ENCODE peak calls at places on chromosomes 2 and 18, in nine cellular contexts. M is NCI-H1092; S is stimulated activated CD4-positive, alpha-beta T cell treated with anti-CD3 and anti-CD28 coated beads, Interleukin-2, amount 100 ng/mL, for 48 hours; W is stimulated activated CD8-positive, alpha-beta memory T cell treated with anti-CD3 and anti-CD28 coated beads, Interleukin-4, amount 100 ng/mL, for 4 hours; T is HEK293T; G is NCI-H1436; H is nephron progenitor cell; O is effector memory CD8-positive, alpha-beta T cell; Q is H54. A is an unnamed sample.

GRCh38 chr2:112891333-112891950 is 19.5 kb upstream of the IL37 start:
- DNase-seq in S (no peak), T (no peak), O (no peak), W (no peak), M (no peak), H (no peak), Q (no peak), G (no peak), A (no peak)

GRCh38 chr2:217220228-217221013 is 360.6 kb upstream of the TNP1 start:
- DNase-seq in S (no peak), O (no peak), W (no peak), T (no peak), H (no peak), Q (no peak), G (no peak), M (no peak), A (no peak)

GRCh38 chr2:183032200-183032794 is 6.0 kb downstream of the NCKAP1 start:
- DNase-seq in G (no peak), Q (no peak), S (no peak), O (no peak), T (no peak), W (no peak), H (no peak), M (no peak), A (no peak)

GRCh38 chr2:6071536-6071935 is 379.4 kb downstream of the SOX11 start:
- DNase-seq in S (no peak), Q (no peak), W (no peak), H (no peak), O (no peak), T (no peak), M (peak), G (no peak), A (no peak)

GRCh38 chr18:38241216-38241615 is 675.6 kb upstream of the CELF4 start:
- DNase-seq in G (no peak), M (no peak), O (no peak), T (no peak), H (no peak), Q (no peak), W (no peak), S (no peak), A (no peak)

GRCh38 chr2:143161982-143162837 is 33.0 kb downstream of the ARHGAP15 start:
- DNase-seq in T (peak), W (peak), S (no peak), H (peak), M (peak), O (peak), G (peak), Q (no peak), A (peak)

GRCh38 chr2:222861411-222862067 is 703 bp downstream of the ACSL3 start:
- DNase-seq in S (peak), O (peak), H (no peak), G (no peak), W (peak), Q (peak), T (peak), M (no peak), A (peak)

GRCh38 chr18:73318732-73319479 is 451.1 kb upstream of the NETO1 start:
- DNase-seq in T (no peak), Q (no peak), M (no peak), H (no peak), O (no peak), G (no peak), W (no peak), S (no peak), A (no peak)

GRCh38 chr2:74458957-74459290 is 686 bp downstream of the WBP1 start:
- DNase-seq in G (no peak), S (no peak), H (no peak), T (no peak), W (no peak), Q (no peak), O (no peak), M (no peak), A (no peak)

GRCh38 chr2:68971591-68972231 is 2.7 kb upstream of the GKN1 start:
- DNase-seq in M (no peak), H (no peak), S (no peak), O (no peak), Q (peak), G (no peak), T (no peak), W (no peak), A (no peak)

GRCh38 chr2:140891614-140892212 is 1239.1 kb downstream of the LRP1B start:
- DNase-seq in Q (no peak), T (peak), S (no peak), G (no peak), O (no peak), M (no peak), H (no peak), W (no peak), A (no peak)

GRCh38 chr18:23049698-23050373 is 85.4 kb upstream of the CABLES1 start:
- DNase-seq in H (no peak), M (no peak), T (no peak), G (no peak), S (no peak), Q (no peak), O (no peak), W (no peak), A (peak)

GRCh38 chr2:70399046-70399445 is 97.2 kb upstream of the FAM136A start:
- DNase-seq in T (no peak), W (no peak), O (no peak), H (no peak), S (no peak), G (no peak), M (no peak), Q (no peak), A (no peak)

GRCh38 chr18:35038029-35038428 is 3.2 kb upstream of the MAPRE2 start:
- DNase-seq in M (no peak), H (no peak), O (no peak), G (no peak), Q (no peak), T (no peak), S (no peak), W (no peak), A (no peak)

GRCh38 chr2:204669386-204669785 is 124.1 kb downstream of the PARD3B start:
- DNase-seq in G (no peak), S (no peak), O (no peak), T (no peak), W (no peak), Q (no peak), H (no peak), M (no peak), A (no peak)

GRCh38 chr2:118576109-118576855 is 271.2 kb downstream of the EN1 start:
- DNase-seq in H (no peak), T (no peak), W (no peak), S (no peak), O (no peak), M (no peak), Q (no peak), G (no peak), A (no peak)

GRCh38 chr2:55500025-55500424 is 19.5 kb upstream of the CFAP36 start:
- DNase-seq in M (no peak), Q (no peak), S (no peak), O (no peak), H (no peak), G (no peak), W (no peak), T (no peak), A (no peak)

GRCh38 chr2:231985823-231986261 is 24.3 kb downstream of the DIS3L2 start:
- DNase-seq in H (no peak), G (no peak), O (no peak), S (no peak), Q (no peak), T (peak), W (no peak), M (no peak), A (no peak)

GRCh38 chr18:38453880-38454279 is 888.3 kb upstream of the CELF4 start:
- DNase-seq in Q (no peak), M (no peak), W (no peak), H (no peak), G (no peak), T (no peak), S (no peak), O (no peak), A (no peak)

A was measured in central memory CD4-positive, alpha-beta T cell.